ENCODE peak calls at places on chromosomes 6 and 20, in seven cellular contexts. H is tibial artery, A is OCI-LY7, O is testis, R is body of pancreas, C is breast epithelium, X is HAP-1. E is an unnamed sample.

GRCh38 chr6:105651969-105652368 is 249.1 kb upstream of the PREP start:
- DNase-seq in H (no peak), A (no peak), O (no peak), R (no peak), C (no peak), X (no peak), E (no peak)

GRCh38 chr20:2871555-2872303 is 1.6 kb upstream of the PTPRA start:
- DNase-seq in H (no peak), A (no peak), O (no peak), R (no peak), C (no peak), X (no peak), E (no peak)

GRCh38 chr20:62700261-62700925 is 8.2 kb upstream of the NTSR1 start:
- DNase-seq in H (no peak), A (no peak), O (no peak), R (no peak), C (no peak), X (no peak), E (no peak)

GRCh38 chr6:128519931-128520435 is 416 bp downstream of the PTPRK start:
- DNase-seq in H (peak; percentile 52), A (no peak), O (no peak), R (peak; percentile 64), C (peak; percentile 70), X (peak; percentile 55), E (peak; percentile 65)

GRCh38 chr20:57656821-57657536 is 36.8 kb upstream of the ZBP1 start:
- DNase-seq in H (no peak), A (no peak), O (peak; percentile 12), R (no peak), C (no peak), X (no peak), E (peak; percentile 44)

GRCh38 chr20:49838546-49838945 is 25.9 kb downstream of the SLC9A8 start:
- DNase-seq in H (no peak), A (no peak), O (no peak), R (no peak), C (no peak), X (no peak), E (no peak)

GRCh38 chr6:105851181-105851580 is 235.0 kb upstream of the PRDM1 start:
- DNase-seq in H (no peak), A (no peak), O (no peak), R (no peak), C (no peak), X (no peak), E (no peak)

GRCh38 chr6:108941281-108941680 is 93.1 kb downstream of the ARMC2 start:
- DNase-seq in H (no peak), A (no peak), O (no peak), R (no peak), C (no peak), X (no peak), E (no peak)

GRCh38 chr6:83138118-83138722 is 54.8 kb downstream of the PGM3 start:
- DNase-seq in H (no peak), A (no peak), O (no peak), R (no peak), C (no peak), X (no peak), E (no peak)

GRCh38 chr6:120994573-120994967 is 339.7 kb downstream of the TBC1D32 start:
- DNase-seq in H (no peak), A (no peak), O (no peak), R (no peak), C (no peak), X (no peak), E (no peak)

GRCh38 chr6:10412165-10412947 is 2.5 kb downstream of the TFAP2A start:
- DNase-seq in H (no peak), A (peak; percentile 61), O (no peak), R (no peak), C (peak; percentile 87), X (peak; percentile 78), E (peak; percentile 47)

GRCh38 chr6:55913213-55914195 is 38.1 kb upstream of the BMP5 start:
- DNase-seq in H (no peak), A (no peak), O (no peak), R (no peak), C (no peak), X (no peak), E (no peak)

GRCh38 chr20:37407117-37407566 is 61.2 kb downstream of the SRC start:
- DNase-seq in H (no peak), A (no peak), O (no peak), R (no peak), C (no peak), X (no peak), E (no peak)

GRCh38 chr6:5215799-5216198 is 45.0 kb downstream of the LYRM4 start:
- DNase-seq in H (no peak), A (no peak), O (no peak), R (no peak), C (no peak), X (no peak), E (no peak)

GRCh38 chr6:169250660-169251059 is 3.0 kb downstream of the THBS2 start:
- DNase-seq in H (peak; percentile 72), A (no peak), O (no peak), R (no peak), C (no peak), X (no peak), E (no peak)

GRCh38 chr6:41783106-41783780 is 2.7 kb downstream of the PRICKLE4 start:
- DNase-seq in H (no peak), A (no peak), O (no peak), R (no peak), C (no peak), X (no peak), E (no peak)

GRCh38 chr6:41784581-41785171 is 2.8 kb upstream of the TOMM6 start:
- DNase-seq in H (no peak), A (peak; percentile 27), O (no peak), R (peak; percentile 46), C (no peak), X (no peak), E (no peak)

GRCh38 chr6:41786451-41787218 is 859 bp upstream of the TOMM6 start:
- DNase-seq in H (peak; percentile 81), A (peak; percentile 89), O (peak; percentile 87), R (peak; percentile 85), C (peak; percentile 88), X (peak; percentile 60), E (peak; percentile 89)

GRCh38 chr6:41785689-41786450 is 1.6 kb upstream of the TOMM6 start:
- DNase-seq in H (peak; percentile 26), A (peak; percentile 18), O (peak; percentile 30), R (no peak), C (no peak), X (no peak), E (no peak)

DNA sequence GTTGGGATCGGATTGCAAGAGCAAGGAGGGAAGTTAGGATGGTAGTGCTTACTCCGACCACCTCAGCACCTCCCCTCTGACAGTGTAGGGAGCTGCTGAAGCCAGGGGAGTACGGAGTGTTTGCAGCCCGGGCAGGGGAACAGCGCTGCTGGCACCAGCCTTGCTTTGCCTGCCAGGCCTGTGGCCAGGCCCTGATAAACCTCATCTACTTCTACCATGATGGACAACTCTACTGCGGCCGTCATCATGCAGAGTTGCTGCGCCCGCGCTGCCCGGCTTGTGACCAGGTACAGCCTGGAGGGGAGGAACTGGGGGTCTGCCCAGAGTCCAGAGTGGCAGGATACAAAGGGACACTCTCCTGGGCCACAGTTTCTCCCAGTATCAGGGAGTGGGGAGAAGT is 2.2 kb upstream of the TOMM6 start:
- DNase-seq in H (no peak), A (no peak), O (no peak), R (no peak), C (no peak), X (no peak), E (no peak)
- H3K4me1 ChIP-seq in H (peaks cover 27% of the 10 kb centered on the region), A (peaks cover 51% of the 10 kb centered on the region), O (peaks cover 18% of the 10 kb centered on the region), R (peaks cover 63% of the 10 kb centered on the region), C (peaks cover 21% of the 10 kb centered on the region), X (peaks cover 9% of the 10 kb centered on the region), E (peaks cover 14% of the 10 kb centered on the region)

DNA sequence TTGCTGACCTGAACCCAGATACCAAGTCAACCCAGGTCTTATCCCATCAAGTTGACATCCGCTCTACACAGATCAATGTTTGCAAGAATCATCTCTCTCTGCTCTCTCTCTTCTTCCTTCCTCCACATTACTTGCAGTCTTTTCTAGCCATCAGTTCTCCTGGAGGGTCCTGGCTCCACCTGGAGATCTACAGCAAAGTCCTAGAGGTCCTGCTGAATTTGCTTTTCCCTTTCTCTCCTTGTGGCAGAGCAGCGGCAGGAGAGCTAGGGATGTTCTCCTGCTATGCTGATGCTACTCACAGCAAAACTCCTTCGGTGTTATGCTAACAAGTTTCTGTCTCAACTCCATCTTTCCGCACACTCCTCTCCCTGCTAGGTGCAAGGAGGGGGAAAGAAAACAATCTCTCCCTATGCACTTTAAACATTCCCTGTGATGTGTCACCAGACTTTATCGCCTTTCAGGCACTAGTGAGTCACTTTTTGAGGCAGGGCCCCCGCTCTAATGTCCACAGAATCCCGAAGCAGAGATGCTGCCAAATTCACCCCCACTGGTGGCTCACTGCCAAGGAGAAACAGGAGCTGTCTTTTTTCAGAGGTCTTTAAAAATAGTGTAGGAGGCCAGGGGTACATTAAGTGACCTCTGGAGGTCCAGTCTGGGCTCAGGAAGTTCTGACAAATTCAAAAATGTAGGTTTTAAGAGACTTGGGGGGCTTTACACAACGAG is 62.6 kb downstream of the FAM50B start:
- DNase-seq in H (peak; percentile 58), A (no peak), O (peak; percentile 36), R (peak; percentile 77), C (peak; percentile 58), X (no peak), E (no peak)
- H3K9me3 ChIP-seq in H (no peaks in the 10 kb centered on the region), A (no peaks in the 10 kb centered on the region), O (no peaks in the 10 kb centered on the region), R (no peaks in the 10 kb centered on the region), C (no peaks in the 10 kb centered on the region), X (no peaks in the 10 kb centered on the region), E (no peaks in the 10 kb centered on the region)

DNA sequence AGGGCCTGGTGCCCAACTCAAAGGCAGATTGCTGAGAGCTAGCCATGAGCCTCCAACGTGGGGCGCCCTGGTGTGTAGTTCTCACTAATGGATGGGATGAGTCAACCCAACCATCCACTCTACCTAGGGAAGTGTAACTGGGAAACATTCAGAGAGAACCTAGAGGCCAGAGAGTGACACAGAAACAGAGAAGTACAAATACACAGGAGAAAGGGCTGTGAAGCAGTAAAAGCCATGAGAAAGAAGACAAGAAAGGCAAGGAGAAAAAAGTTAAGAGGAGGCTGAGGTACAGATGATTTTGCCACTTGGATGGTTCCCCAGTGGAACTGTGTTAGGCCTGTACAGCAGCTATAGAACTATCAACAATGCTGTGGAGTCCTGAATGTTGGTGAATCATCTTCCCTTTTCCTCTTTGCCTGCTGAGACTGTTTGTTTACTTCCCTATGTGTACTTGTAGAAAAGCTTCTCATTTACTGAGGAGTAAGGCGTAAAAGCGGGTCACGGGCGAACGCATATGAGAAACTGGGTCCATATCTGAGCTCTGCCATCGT is 39.0 kb downstream of the MAN1A1 start:
- DNase-seq in H (no peak), A (no peak), O (no peak), R (no peak), C (no peak), X (no peak), E (no peak)
- H3K4me1 ChIP-seq in H (peaks cover 10% of the 10 kb centered on the region), A (peaks cover 27% of the 10 kb centered on the region), O (no peaks in the 10 kb centered on the region), R (peaks cover 19% of the 10 kb centered on the region), C (no peaks in the 10 kb centered on the region), X (peaks cover 7% of the 10 kb centered on the region), E (peaks cover 41% of the 10 kb centered on the region)

DNA sequence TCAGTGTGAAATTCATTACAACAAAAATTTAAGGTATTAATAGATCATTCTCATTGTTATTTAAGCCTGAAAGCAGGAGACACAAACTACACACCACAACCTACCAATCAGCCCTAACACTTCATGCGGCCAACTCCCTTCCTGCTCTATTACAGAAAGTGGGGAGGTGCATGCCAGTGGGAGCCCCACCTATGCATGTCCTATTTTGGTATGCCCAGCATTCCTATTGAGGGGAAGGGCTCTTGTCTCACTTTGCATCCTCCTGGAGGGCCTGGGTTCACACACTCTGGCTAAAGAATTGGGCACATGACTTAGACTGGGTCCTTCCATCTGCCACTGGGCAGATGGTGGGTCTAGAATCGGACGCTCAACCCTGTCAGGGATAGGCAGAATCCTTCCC is 450.0 kb downstream of the PTPRT start:
- DNase-seq in H (no peak), A (no peak), O (no peak), R (no peak), C (no peak), X (no peak), E (no peak)
- H3K9me3 ChIP-seq in H (no peaks in the 10 kb centered on the region), A (no peaks in the 10 kb centered on the region), O (no peaks in the 10 kb centered on the region), R (peaks cover 5% of the 10 kb centered on the region), C (no peaks in the 10 kb centered on the region), X (no peaks in the 10 kb centered on the region), E (no peaks in the 10 kb centered on the region)

E was measured in CD8-positive, alpha-beta memory T cell.